ENCODE peak calls at places on chromosomes 7 and 10, in eight cellular contexts. D, I, G, W, C, L, B and Z are unnamed samples.

GRCh38 chr7:26724795-26725194 is 139.6 kb downstream of the SKAP2 start:
- DNase-seq in C (no peak), L (no peak), B (no peak), D (no peak), W (no peak), I (no peak), G (no peak), Z (no peak)

GRCh38 chr10:6148251-6148691 is 54.5 kb upstream of the PFKFB3 start:
- DNase-seq in I (no peak), B (no peak), D (no peak), G (no peak), W (no peak), C (no peak), L (no peak), Z (no peak)

GRCh38 chr7:139242741-139243281 is 11.8 kb downstream of the UBN2 start:
- DNase-seq in L (no peak), I (no peak), D (no peak), G (no peak), B (peak), W (no peak), C (no peak), Z (no peak)

GRCh38 chr7:98217623-98218582 is 6.7 kb downstream of the BHLHA15 start:
- DNase-seq in B (no peak), I (no peak), W (no peak), G (no peak), C (peak), D (no peak), L (no peak), Z (no peak)

GRCh38 chr10:121237718-121238117 is 360.5 kb downstream of the FGFR2 start:
- DNase-seq in G (no peak), D (no peak), L (no peak), I (no peak), B (no peak), C (no peak), W (no peak), Z (no peak)

GRCh38 chr7:132930881-132931280 is 151.0 kb downstream of the CHCHD3 start:
- DNase-seq in B (no peak), I (no peak), W (no peak), C (no peak), G (no peak), D (no peak), L (no peak), Z (peak)

GRCh38 chr10:7311256-7312178 is 99.3 kb downstream of the SFMBT2 start:
- DNase-seq in L (no peak), D (no peak), B (peak), G (no peak), I (no peak), C (no peak), W (no peak), Z (no peak)

GRCh38 chr10:133614830-133615580 is 11.6 kb downstream of the FRG2B start:
- DNase-seq in W (no peak), B (no peak), G (no peak), I (no peak), C (no peak), D (no peak), L (no peak), Z (peak)

GRCh38 chr10:79430946-79431345 is 14.5 kb downstream of the ZCCHC24 start:
- DNase-seq in I (no peak), D (no peak), G (no peak), L (no peak), B (no peak), C (peak), W (no peak), Z (no peak)

GRCh38 chr10:123911866-123912265 is 20.3 kb upstream of the CPXM2 start:
- DNase-seq in G (no peak), I (no peak), D (no peak), L (no peak), W (no peak), B (no peak), C (no peak), Z (peak)

GRCh38 chr10:129486805-129487204 is 19.8 kb downstream of the MGMT start:
- DNase-seq in W (no peak), B (no peak), D (no peak), I (no peak), L (no peak), C (no peak), G (no peak), Z (no peak)

GRCh38 chr10:133249094-133249780 is 11.6 kb downstream of the VENTX start:
- DNase-seq in D (no peak), C (no peak), L (no peak), I (no peak), B (no peak), W (no peak), G (no peak), Z (no peak)